ENCODE peak calls at places on chromosomes 7 and 10, in four cellular contexts. One of them, this sample, is unnamed.

GRCh38 chr10:77756319-77757232 is 119.0 kb upstream of the KCNMA1 start:
- DNase-seq in WTC11: peak
- DNase-seq in K562: peak
- DNase-seq in SK-N-SH: peak
- DNase-seq in this sample: peak

GRCh38 chr10:101273330-101273729 is 44.1 kb upstream of the LBX1 start:
- DNase-seq in WTC11: no peak
- DNase-seq in K562: no peak
- DNase-seq in SK-N-SH: no peak
- DNase-seq in this sample: no peak

GRCh38 chr7:13581097-13581496 is 408.4 kb downstream of the ETV1 start:
- DNase-seq in WTC11: no peak
- DNase-seq in K562: no peak
- DNase-seq in SK-N-SH: no peak
- DNase-seq in this sample: no peak

GRCh38 chr10:122497241-122497640 is 35.9 kb downstream of the HTRA1 start:
- DNase-seq in WTC11: no peak
- DNase-seq in K562: no peak
- DNase-seq in SK-N-SH: no peak
- DNase-seq in this sample: no peak

GRCh38 chr7:152142976-152143665 is 117.6 kb downstream of the GALNT11 start:
- DNase-seq in WTC11: no peak
- DNase-seq in K562: no peak
- DNase-seq in SK-N-SH: no peak
- DNase-seq in this sample: no peak

GRCh38 chr7:126727930-126728331 is 524.8 kb downstream of the GRM8 start:
- DNase-seq in WTC11: no peak
- DNase-seq in K562: peak
- DNase-seq in SK-N-SH: no peak
- DNase-seq in this sample: no peak

GRCh38 chr10:1978593-1978992 is 241.3 kb upstream of the ADARB2 start:
- DNase-seq in WTC11: no peak
- DNase-seq in K562: no peak
- DNase-seq in SK-N-SH: no peak
- DNase-seq in this sample: no peak

GRCh38 chr10:24952701-24953349 is 419 bp upstream of the PRTFDC1 start:
- DNase-seq in WTC11: no peak
- DNase-seq in K562: peak
- DNase-seq in SK-N-SH: peak
- DNase-seq in this sample: no peak

GRCh38 chr7:77982926-77983550 is 184.5 kb downstream of the PHTF2 start:
- DNase-seq in WTC11: no peak
- DNase-seq in K562: no peak
- DNase-seq in SK-N-SH: no peak
- DNase-seq in this sample: no peak

GRCh38 chr7:88462799-88463198 is 156.1 kb upstream of the STEAP4 start:
- DNase-seq in WTC11: no peak
- DNase-seq in K562: no peak
- DNase-seq in SK-N-SH: no peak
- DNase-seq in this sample: no peak

GRCh38 chr7:92496876-92497275 is 19.1 kb upstream of the ERVW-1 start:
- DNase-seq in WTC11: no peak
- DNase-seq in K562: no peak
- DNase-seq in SK-N-SH: no peak
- DNase-seq in this sample: no peak

GRCh38 chr10:10903620-10904019 is 114.1 kb upstream of the CELF2 start:
- DNase-seq in WTC11: no peak
- DNase-seq in K562: no peak
- DNase-seq in SK-N-SH: no peak
- DNase-seq in this sample: no peak

GRCh38 chr10:10897400-10897799 is 120.3 kb upstream of the CELF2 start:
- DNase-seq in WTC11: no peak
- DNase-seq in K562: no peak
- DNase-seq in SK-N-SH: no peak
- DNase-seq in this sample: no peak

GRCh38 chr10:10901906-10902305 is 115.8 kb upstream of the CELF2 start:
- DNase-seq in WTC11: no peak
- DNase-seq in K562: no peak
- DNase-seq in SK-N-SH: no peak
- DNase-seq in this sample: no peak

DNA sequence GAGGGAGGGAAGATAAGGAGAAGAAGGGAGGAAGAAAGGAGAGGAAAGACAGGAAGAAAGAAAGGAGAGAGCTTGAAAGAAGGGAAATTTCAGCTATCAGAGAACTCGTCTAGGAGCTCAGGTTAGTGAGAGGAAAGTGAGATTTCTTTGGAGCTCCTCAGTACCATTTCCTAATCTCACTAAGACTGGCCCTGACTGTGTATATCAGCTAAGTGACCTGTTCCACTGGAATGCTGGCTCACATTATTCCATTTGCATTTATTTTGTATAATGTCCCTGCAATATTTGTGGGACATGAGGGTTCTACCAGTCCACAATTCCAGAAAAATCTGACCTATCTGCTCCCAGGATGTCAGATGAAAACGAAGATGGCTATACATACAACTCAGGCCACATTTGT is 114.7 kb upstream of the CELF2 start:
- DNase-seq in WTC11: no peak
- DNase-seq in K562: no peak
- DNase-seq in SK-N-SH: no peak
- DNase-seq in this sample: no peak
- TF ChIP-seq FOXJ3 in WTC11: no peak
- TF ChIP-seq FOXJ3 in K562: no peak
- TF ChIP-seq FOXJ3 in SK-N-SH: no peak
- TF ChIP-seq FOXJ3 in this sample: no peak

GRCh38 chr7:114554781-114555537 is 140.3 kb downstream of the FOXP2 start:
- DNase-seq in WTC11: no peak
- DNase-seq in K562: no peak
- DNase-seq in SK-N-SH: no peak
- DNase-seq in this sample: no peak
- TF ChIP-seq FOXJ3 in WTC11: no peak
- TF ChIP-seq FOXJ3 in K562: no peak
- TF ChIP-seq FOXJ3 in SK-N-SH: no peak
- TF ChIP-seq FOXJ3 in this sample: no peak

GRCh38 chr7:148609045-148609725 is 18.6 kb downstream of the C7orf33 start:
- DNase-seq in WTC11: no peak
- DNase-seq in K562: no peak
- DNase-seq in SK-N-SH: no peak
- DNase-seq in this sample: no peak
- TF ChIP-seq FOXJ3 in WTC11: no peak
- TF ChIP-seq FOXJ3 in K562: no peak
- TF ChIP-seq FOXJ3 in SK-N-SH: no peak
- TF ChIP-seq FOXJ3 in this sample: no peak

GRCh38 chr7:777679-778078 is 50.6 kb upstream of the PRKAR1B start:
- DNase-seq in WTC11: no peak
- DNase-seq in K562: no peak
- DNase-seq in SK-N-SH: no peak
- DNase-seq in this sample: no peak

GRCh38 chr7:778968-779451 is 51.9 kb upstream of the PRKAR1B start:
- DNase-seq in WTC11: no peak
- DNase-seq in K562: no peak
- DNase-seq in SK-N-SH: peak
- DNase-seq in this sample: no peak

GRCh38 chr7:778271-778967 is 51.3 kb upstream of the PRKAR1B start:
- DNase-seq in WTC11: no peak
- DNase-seq in K562: no peak
- DNase-seq in SK-N-SH: peak
- DNase-seq in this sample: no peak

GRCh38 chr7:776381-776780 is 49.3 kb upstream of the PRKAR1B start:
- DNase-seq in WTC11: no peak
- DNase-seq in K562: no peak
- DNase-seq in SK-N-SH: no peak
- DNase-seq in this sample: no peak

DNA sequence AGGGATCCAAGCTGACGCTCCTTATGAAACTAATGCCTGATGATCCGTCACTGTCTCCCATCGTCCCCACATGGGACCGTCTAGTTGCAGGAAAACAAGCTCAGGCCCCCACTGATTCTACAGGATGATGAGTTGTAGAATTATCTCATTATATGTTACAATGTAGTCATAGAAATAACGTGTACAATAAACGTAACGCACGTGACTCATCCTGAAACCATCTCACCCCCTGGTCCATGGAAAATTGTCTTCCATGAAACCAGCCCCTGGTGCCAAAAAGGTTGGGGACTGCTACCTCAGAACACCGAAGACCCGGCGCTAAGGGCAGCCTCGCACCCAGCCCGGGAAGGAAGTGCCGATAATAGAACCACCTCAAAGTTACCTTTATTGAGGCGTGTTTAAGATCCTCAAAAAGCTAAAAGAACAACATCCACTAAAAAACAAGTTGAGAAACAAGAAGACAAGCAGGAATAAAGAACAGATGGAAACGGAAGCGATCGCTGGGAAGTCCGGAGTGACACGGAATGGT is 50.0 kb upstream of the PRKAR1B start:
- DNase-seq in WTC11: no peak
- DNase-seq in K562: no peak
- DNase-seq in SK-N-SH: no peak
- DNase-seq in this sample: no peak
- TF ChIP-seq FOXJ3 in WTC11: no peak
- TF ChIP-seq FOXJ3 in K562: no peak
- TF ChIP-seq FOXJ3 in SK-N-SH: no peak
- TF ChIP-seq FOXJ3 in this sample: no peak

DNA sequence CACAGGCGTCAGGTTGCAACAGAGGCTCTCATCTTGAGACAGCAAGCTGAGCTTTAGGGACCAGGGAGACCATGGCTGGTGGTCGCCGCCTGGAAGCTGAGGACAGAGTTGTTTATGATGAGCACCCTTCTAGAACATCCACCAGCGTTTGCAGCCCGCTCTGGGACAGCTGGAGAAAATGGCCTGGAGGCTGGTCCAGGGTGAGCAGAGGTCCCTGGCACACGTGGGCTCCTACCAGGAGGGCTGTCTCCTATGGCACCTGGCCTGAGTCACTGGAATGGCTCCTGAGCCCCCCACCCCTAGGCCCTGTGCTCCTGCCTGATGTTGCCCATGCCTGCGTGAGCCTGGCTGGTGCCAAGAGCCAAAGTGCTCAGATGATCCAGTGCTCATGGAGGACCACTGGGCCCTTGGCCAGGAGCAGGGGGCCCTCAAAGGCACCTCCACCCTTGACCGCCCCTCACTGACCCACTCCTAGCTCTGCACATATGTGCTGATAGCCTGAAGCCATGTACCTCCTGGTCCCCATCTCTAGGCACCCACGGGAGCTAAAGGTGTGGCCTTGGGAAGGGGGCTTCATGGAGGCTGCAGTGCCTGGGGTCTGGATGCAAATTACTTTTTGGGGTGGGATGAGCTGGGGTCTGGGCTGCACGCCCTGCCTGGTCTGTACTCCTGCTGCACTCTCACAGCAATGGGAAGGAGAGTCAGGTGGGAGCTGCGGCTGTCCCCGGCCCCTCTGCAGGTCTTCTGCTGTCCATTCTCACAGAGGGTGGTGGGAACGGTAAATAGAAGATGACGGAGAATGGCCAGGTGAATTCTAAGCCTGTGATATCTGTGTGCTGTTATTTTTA is 40.1 kb upstream of the RET start:
- DNase-seq in WTC11: no peak
- DNase-seq in K562: no peak
- DNase-seq in SK-N-SH: no peak
- DNase-seq in this sample: no peak
- TF ChIP-seq FOXJ3 in WTC11: no peak
- TF ChIP-seq FOXJ3 in K562: no peak
- TF ChIP-seq FOXJ3 in SK-N-SH: no peak
- TF ChIP-seq FOXJ3 in this sample: no peak

This sample was measured in HepG2.